ENCODE peak calls at places on chromosomes 2 and 18, in five cellular contexts. One of them, this sample, is unnamed.
A peak's percentile ranks its signal among the peaks of the same experiment; 100 is the strongest.

GRCh38 chr2:37156071-37156856 is 516 bp downstream of the EIF2AK2 start:
- DNase-seq in body of pancreas: peak; percentile 56
- DNase-seq in endothelial cell of umbilical vein: peak; percentile 70
- DNase-seq in A549: peak; percentile 48
- DNase-seq in breast epithelium: no peak
- DNase-seq in this sample: peak; percentile 58

GRCh38 chr2:218644721-218645120 is 14.7 kb downstream of the ZNF142 start:
- DNase-seq in A549: no peak
- DNase-seq in body of pancreas: peak; percentile 22
- DNase-seq in endothelial cell of umbilical vein: no peak
- DNase-seq in breast epithelium: no peak
- DNase-seq in this sample: no peak

GRCh38 chr18:3579701-3580100 is 129.7 kb downstream of the TGIF1 start:
- DNase-seq in endothelial cell of umbilical vein: peak; percentile 92
- DNase-seq in A549: no peak
- DNase-seq in breast epithelium: no peak
- DNase-seq in body of pancreas: no peak
- DNase-seq in this sample: no peak

GRCh38 chr2:96156926-96157648 is 11.8 kb upstream of the DUSP2 start:
- DNase-seq in breast epithelium: no peak
- DNase-seq in endothelial cell of umbilical vein: no peak
- DNase-seq in A549: no peak
- DNase-seq in body of pancreas: no peak
- DNase-seq in this sample: no peak

GRCh38 chr2:65778126-65778525 is 345.7 kb upstream of the SPRED2 start:
- DNase-seq in body of pancreas: no peak
- DNase-seq in endothelial cell of umbilical vein: no peak
- DNase-seq in A549: no peak
- DNase-seq in breast epithelium: no peak
- DNase-seq in this sample: no peak

GRCh38 chr2:128558895-128559532 is 240.3 kb upstream of the HS6ST1 start:
- DNase-seq in A549: no peak
- DNase-seq in endothelial cell of umbilical vein: no peak
- DNase-seq in breast epithelium: no peak
- DNase-seq in body of pancreas: no peak
- DNase-seq in this sample: no peak

GRCh38 chr2:199916980-199917379 is 5.9 kb downstream of the C2orf69 start:
- DNase-seq in breast epithelium: no peak
- DNase-seq in body of pancreas: no peak
- DNase-seq in A549: no peak
- DNase-seq in endothelial cell of umbilical vein: no peak
- DNase-seq in this sample: no peak

GRCh38 chr2:118442949-118443348 is 354.7 kb downstream of the INSIG2 start:
- DNase-seq in A549: no peak
- DNase-seq in body of pancreas: no peak
- DNase-seq in breast epithelium: no peak
- DNase-seq in endothelial cell of umbilical vein: no peak
- DNase-seq in this sample: no peak

GRCh38 chr18:50096766-50097435 is 98.0 kb downstream of the MYO5B start:
- DNase-seq in breast epithelium: no peak
- DNase-seq in body of pancreas: peak; percentile 72
- DNase-seq in A549: no peak
- DNase-seq in endothelial cell of umbilical vein: no peak
- DNase-seq in this sample: no peak

GRCh38 chr2:39516347-39517101 is 79.4 kb upstream of the MAP4K3 start:
- DNase-seq in body of pancreas: peak; percentile 31
- DNase-seq in breast epithelium: no peak
- DNase-seq in endothelial cell of umbilical vein: peak; percentile 83
- DNase-seq in A549: no peak
- DNase-seq in this sample: no peak

GRCh38 chr2:29114841-29115609 is at the start of gene CLIP4:
- DNase-seq in body of pancreas: peak; percentile 36
- DNase-seq in A549: peak; percentile 53
- DNase-seq in breast epithelium: no peak
- DNase-seq in endothelial cell of umbilical vein: peak; percentile 40
- DNase-seq in this sample: peak; percentile 42

GRCh38 chr2:35787302-35788031 is 568.1 kb upstream of the CRIM1 start:
- DNase-seq in A549: peak; percentile 26
- DNase-seq in breast epithelium: no peak
- DNase-seq in body of pancreas: no peak
- DNase-seq in endothelial cell of umbilical vein: peak; percentile 3
- DNase-seq in this sample: no peak

GRCh38 chr2:85288244-85288725 is 39.5 kb downstream of the TGOLN2 start:
- DNase-seq in body of pancreas: no peak
- DNase-seq in endothelial cell of umbilical vein: no peak
- DNase-seq in breast epithelium: no peak
- DNase-seq in A549: peak; percentile 82
- DNase-seq in this sample: peak; percentile 69

GRCh38 chr18:9898792-9899549 is 13.2 kb downstream of the TXNDC2 start:
- DNase-seq in A549: peak; percentile 82
- DNase-seq in breast epithelium: no peak
- DNase-seq in endothelial cell of umbilical vein: peak; percentile 15
- DNase-seq in body of pancreas: no peak
- DNase-seq in this sample: no peak

GRCh38 chr2:224579411-224579810 is 5.8 kb downstream of the CUL3 start:
- DNase-seq in endothelial cell of umbilical vein: peak; percentile 41
- DNase-seq in A549: no peak
- DNase-seq in body of pancreas: no peak
- DNase-seq in breast epithelium: no peak
- DNase-seq in this sample: no peak

GRCh38 chr18:63074987-63075404 is 244.6 kb downstream of the BCL2 start:
- DNase-seq in endothelial cell of umbilical vein: peak; percentile 56
- DNase-seq in body of pancreas: peak; percentile 70
- DNase-seq in breast epithelium: peak; percentile 81
- DNase-seq in A549: peak; percentile 40
- DNase-seq in this sample: peak; percentile 62

GRCh38 chr2:30422437-30422805 is 24.6 kb upstream of the LCLAT1 start:
- DNase-seq in endothelial cell of umbilical vein: no peak
- DNase-seq in breast epithelium: no peak
- DNase-seq in body of pancreas: no peak
- DNase-seq in A549: peak; percentile 61
- DNase-seq in this sample: no peak

GRCh38 chr2:6644261-6644660 is 221.4 kb downstream of the CMPK2 start:
- DNase-seq in A549: no peak
- DNase-seq in breast epithelium: no peak
- DNase-seq in endothelial cell of umbilical vein: no peak
- DNase-seq in body of pancreas: no peak
- DNase-seq in this sample: no peak

GRCh38 chr2:46999857-47000678 is 84.5 kb upstream of the MCFD2 start:
- DNase-seq in body of pancreas: no peak
- DNase-seq in breast epithelium: no peak
- DNase-seq in A549: no peak
- DNase-seq in endothelial cell of umbilical vein: no peak
- DNase-seq in this sample: no peak
- TF ChIP-seq POLR2A in body of pancreas: no peak
- TF ChIP-seq POLR2A in breast epithelium: no peak
- TF ChIP-seq POLR2A in A549: no peak
- TF ChIP-seq POLR2A in endothelial cell of umbilical vein: no peak
- TF ChIP-seq POLR2A in this sample: no peak

GRCh38 chr18:46071894-46072867 is at the start of gene PSTPIP2:
- DNase-seq in A549: no peak
- DNase-seq in breast epithelium: peak; percentile 77
- DNase-seq in body of pancreas: peak; percentile 71
- DNase-seq in endothelial cell of umbilical vein: peak; percentile 37
- DNase-seq in this sample: peak; percentile 48
- TF ChIP-seq POLR2A in A549: no peak
- TF ChIP-seq POLR2A in breast epithelium: no peak
- TF ChIP-seq POLR2A in body of pancreas: peak; percentile 58
- TF ChIP-seq POLR2A in endothelial cell of umbilical vein: no peak
- TF ChIP-seq POLR2A in this sample: peak; percentile 33

GRCh38 chr18:68150976-68151375 is 563.9 kb downstream of the TMX3 start:
- DNase-seq in breast epithelium: no peak
- DNase-seq in body of pancreas: no peak
- DNase-seq in A549: no peak
- DNase-seq in endothelial cell of umbilical vein: no peak
- DNase-seq in this sample: no peak
- TF ChIP-seq POLR2A in breast epithelium: no peak
- TF ChIP-seq POLR2A in body of pancreas: no peak
- TF ChIP-seq POLR2A in A549: no peak
- TF ChIP-seq POLR2A in endothelial cell of umbilical vein: no peak
- TF ChIP-seq POLR2A in this sample: no peak

GRCh38 chr2:45649855-45650806 is 1.3 kb upstream of the PRKCE start:
- DNase-seq in breast epithelium: peak; percentile 61
- DNase-seq in A549: peak; percentile 55
- DNase-seq in body of pancreas: peak; percentile 76
- DNase-seq in endothelial cell of umbilical vein: peak; percentile 68
- DNase-seq in this sample: peak; percentile 70
- TF ChIP-seq POLR2A in breast epithelium: no peak
- TF ChIP-seq POLR2A in A549: no peak
- TF ChIP-seq POLR2A in body of pancreas: peak; percentile 73
- TF ChIP-seq POLR2A in endothelial cell of umbilical vein: no peak
- TF ChIP-seq POLR2A in this sample: no peak